ENCODE peak calls at places on chromosomes 11 and 22, in four cellular contexts. One of them, this sample, is unnamed.
A peak's percentile ranks its signal among the peaks of the same experiment; 100 is the strongest.

GRCh38 chr22:35274154-35274871 is 17.0 kb downstream of the HMGXB4 start:
- DNase-seq in choroid plexus epithelial cell: no peak
- DNase-seq in GM12864: no peak
- DNase-seq in K562: no peak
- DNase-seq in this sample: no peak

GRCh38 chr11:827146-827860 is 416 bp upstream of the CRACR2B start:
- DNase-seq in K562: peak; percentile 62
- DNase-seq in choroid plexus epithelial cell: no peak
- DNase-seq in GM12864: no peak
- DNase-seq in this sample: no peak

GRCh38 chr11:60988658-60989057 is 17.2 kb downstream of the CD6 start:
- DNase-seq in choroid plexus epithelial cell: no peak
- DNase-seq in GM12864: no peak
- DNase-seq in K562: no peak
- DNase-seq in this sample: no peak

GRCh38 chr11:110710520-110711381 is 1.5 kb downstream of the ARHGAP20 start:
- DNase-seq in choroid plexus epithelial cell: peak; percentile 63
- DNase-seq in GM12864: no peak
- DNase-seq in K562: no peak
- DNase-seq in this sample: peak; percentile 26

GRCh38 chr11:45929486-45930030 is 7.1 kb downstream of the LARGE2 start:
- DNase-seq in GM12864: no peak
- DNase-seq in choroid plexus epithelial cell: no peak
- DNase-seq in K562: no peak
- DNase-seq in this sample: no peak

GRCh38 chr22:49258107-49259010 is 569.3 kb downstream of the BRD1 start:
- DNase-seq in K562: no peak
- DNase-seq in choroid plexus epithelial cell: no peak
- DNase-seq in GM12864: no peak
- DNase-seq in this sample: no peak

GRCh38 chr11:16239130-16240105 is 116.9 kb downstream of the SOX6 start:
- DNase-seq in GM12864: no peak
- DNase-seq in K562: no peak
- DNase-seq in choroid plexus epithelial cell: no peak
- DNase-seq in this sample: no peak

GRCh38 chr11:28400236-28401100 is 292.3 kb downstream of the METTL15 start:
- DNase-seq in choroid plexus epithelial cell: peak; percentile 65
- DNase-seq in GM12864: no peak
- DNase-seq in K562: no peak
- DNase-seq in this sample: peak; percentile 34

GRCh38 chr11:44005956-44006355 is 41.8 kb upstream of the ACCSL start:
- DNase-seq in GM12864: no peak
- DNase-seq in choroid plexus epithelial cell: no peak
- DNase-seq in K562: no peak
- DNase-seq in this sample: no peak

GRCh38 chr22:45510376-45511232 is 7.9 kb downstream of the FBLN1 start:
- DNase-seq in GM12864: no peak
- DNase-seq in K562: no peak
- DNase-seq in choroid plexus epithelial cell: no peak
- DNase-seq in this sample: no peak

GRCh38 chr22:49973018-49973965 is 12.7 kb downstream of the PIM3 start:
- DNase-seq in choroid plexus epithelial cell: no peak
- DNase-seq in K562: no peak
- DNase-seq in GM12864: no peak
- DNase-seq in this sample: no peak

GRCh38 chr11:93133710-93134109 is 64.1 kb downstream of the SLC36A4 start:
- DNase-seq in K562: no peak
- DNase-seq in choroid plexus epithelial cell: peak; percentile 88
- DNase-seq in GM12864: no peak
- DNase-seq in this sample: peak; percentile 69

GRCh38 chr11:123682976-123683375 is 28.6 kb upstream of the SCN3B start:
- DNase-seq in K562: no peak
- DNase-seq in choroid plexus epithelial cell: no peak
- DNase-seq in GM12864: no peak
- DNase-seq in this sample: no peak

GRCh38 chr11:120747801-120748484 is 236.4 kb downstream of the GRIK4 start:
- DNase-seq in choroid plexus epithelial cell: no peak
- DNase-seq in GM12864: no peak
- DNase-seq in K562: no peak
- DNase-seq in this sample: no peak

GRCh38 chr11:103927535-103927934 is 108.9 kb upstream of the DDI1 start:
- DNase-seq in GM12864: peak; percentile 30
- DNase-seq in K562: no peak
- DNase-seq in choroid plexus epithelial cell: peak; percentile 77
- DNase-seq in this sample: peak; percentile 36

GRCh38 chr22:42869463-42869862 is 12.4 kb upstream of the ARFGAP3 start:
- DNase-seq in K562: no peak
- DNase-seq in GM12864: no peak
- DNase-seq in choroid plexus epithelial cell: no peak
- DNase-seq in this sample: no peak

GRCh38 chr22:41840216-41840615 is 7.3 kb downstream of the SREBF2 start:
- DNase-seq in K562: no peak
- DNase-seq in GM12864: no peak
- DNase-seq in choroid plexus epithelial cell: no peak
- DNase-seq in this sample: no peak

GRCh38 chr22:44129614-44129976 is 51.1 kb upstream of the PARVG start:
- DNase-seq in K562: peak; percentile 11
- DNase-seq in GM12864: no peak
- DNase-seq in choroid plexus epithelial cell: peak; percentile 22
- DNase-seq in this sample: peak; percentile 32

GRCh38 chr11:114176321-114176720 is 116.8 kb downstream of the ZBTB16 start:
- DNase-seq in K562: no peak
- DNase-seq in GM12864: no peak
- DNase-seq in choroid plexus epithelial cell: no peak
- DNase-seq in this sample: no peak

GRCh38 chr11:123517559-123518364 is 87.7 kb downstream of the GRAMD1B start:
- DNase-seq in GM12864: no peak
- DNase-seq in choroid plexus epithelial cell: no peak
- DNase-seq in K562: no peak
- DNase-seq in this sample: no peak

GRCh38 chr11:132658004-132658403 is 874.3 kb downstream of the OPCML start:
- DNase-seq in GM12864: no peak
- DNase-seq in K562: no peak
- DNase-seq in choroid plexus epithelial cell: no peak
- DNase-seq in this sample: no peak

GRCh38 chr11:129283141-129283540 is 91.0 kb upstream of the ARHGAP32 start:
- DNase-seq in K562: no peak
- DNase-seq in choroid plexus epithelial cell: no peak
- DNase-seq in GM12864: no peak
- DNase-seq in this sample: no peak

GRCh38 chr22:33756508-33756949 is 163.7 kb downstream of the LARGE1 start:
- DNase-seq in K562: no peak
- DNase-seq in GM12864: no peak
- DNase-seq in choroid plexus epithelial cell: no peak
- DNase-seq in this sample: no peak

GRCh38 chr11:60905551-60906113 is 753 bp downstream of the PRPF19 start:
- DNase-seq in GM12864: no peak
- DNase-seq in K562: peak; percentile 42
- DNase-seq in choroid plexus epithelial cell: peak; percentile 17
- DNase-seq in this sample: peak; percentile 52

GRCh38 chr11:45872513-45873356 is 12.7 kb upstream of the MAPK8IP1 start:
- DNase-seq in GM12864: no peak
- DNase-seq in choroid plexus epithelial cell: peak; percentile 89
- DNase-seq in K562: peak; percentile 76
- DNase-seq in this sample: peak; percentile 89

GRCh38 chr11:63553759-63554158 is 9.4 kb downstream of the PLAAT2 start:
- DNase-seq in K562: no peak
- DNase-seq in GM12864: peak; percentile 64
- DNase-seq in choroid plexus epithelial cell: peak; percentile 50
- DNase-seq in this sample: no peak

GRCh38 chr11:64849600-64850356 is 5.3 kb upstream of the CDC42BPG start:
- DNase-seq in choroid plexus epithelial cell: no peak
- DNase-seq in GM12864: no peak
- DNase-seq in K562: no peak
- DNase-seq in this sample: no peak
- TF ChIP-seq CTCF in choroid plexus epithelial cell: no peak
- TF ChIP-seq CTCF in GM12864: no peak
- TF ChIP-seq CTCF in K562: no peak
- TF ChIP-seq CTCF in this sample: peak; percentile 5

GRCh38 chr11:102320679-102321078 is 3.4 kb downstream of the BIRC3 start:
- DNase-seq in choroid plexus epithelial cell: peak; percentile 38
- DNase-seq in K562: no peak
- DNase-seq in GM12864: no peak
- DNase-seq in this sample: no peak
- H3K4me3 ChIP-seq in choroid plexus epithelial cell: no peak overlapping the region
- H3K4me3 ChIP-seq in K562: no peak overlapping the region
- H3K4me3 ChIP-seq in GM12864: peak overlapping the region; percentile 79
- H3K4me3 ChIP-seq in this sample: no peak overlapping the region

DNA sequence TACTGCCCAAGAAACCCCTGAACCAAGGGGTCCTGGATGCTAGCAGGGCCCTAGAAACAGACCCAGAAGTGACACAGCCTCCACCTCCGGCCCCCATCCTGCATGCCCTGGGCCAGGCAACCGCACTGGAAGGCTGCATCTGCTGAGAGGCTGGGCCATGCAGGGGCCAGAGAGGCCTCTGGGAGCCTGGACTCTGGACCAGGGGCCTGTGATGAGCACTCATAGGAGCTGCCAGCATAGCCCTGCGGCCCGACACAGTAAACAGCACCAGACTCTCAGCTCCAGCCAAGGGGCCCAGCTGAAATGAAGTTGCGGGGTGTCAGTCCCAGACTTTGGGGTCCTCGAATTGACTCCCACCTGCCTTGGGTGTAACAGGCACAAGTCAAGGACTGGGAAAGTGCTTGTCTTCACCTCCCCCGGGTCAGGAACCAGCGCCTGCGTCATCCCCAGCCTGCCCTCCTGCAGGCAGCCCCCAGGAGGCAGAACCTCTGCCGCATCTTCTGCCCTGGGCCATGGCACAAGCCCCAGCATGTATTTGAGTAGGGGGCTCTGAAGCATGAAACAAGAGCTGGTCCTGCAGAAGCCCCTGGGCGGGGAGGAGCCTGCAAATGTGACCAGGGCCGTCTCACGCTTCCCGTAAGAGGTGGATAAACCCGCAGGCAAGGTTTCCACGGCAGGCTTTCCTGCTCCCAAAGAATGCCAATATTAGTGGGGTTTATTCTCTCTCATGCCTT is 25.2 kb upstream of the CCND1 start:
- DNase-seq in choroid plexus epithelial cell: no peak
- DNase-seq in K562: no peak
- DNase-seq in GM12864: no peak
- DNase-seq in this sample: no peak
- TF ChIP-seq CTCF in choroid plexus epithelial cell: no peak
- TF ChIP-seq CTCF in K562: no peak
- TF ChIP-seq CTCF in GM12864: no peak
- TF ChIP-seq CTCF in this sample: no peak

DNA sequence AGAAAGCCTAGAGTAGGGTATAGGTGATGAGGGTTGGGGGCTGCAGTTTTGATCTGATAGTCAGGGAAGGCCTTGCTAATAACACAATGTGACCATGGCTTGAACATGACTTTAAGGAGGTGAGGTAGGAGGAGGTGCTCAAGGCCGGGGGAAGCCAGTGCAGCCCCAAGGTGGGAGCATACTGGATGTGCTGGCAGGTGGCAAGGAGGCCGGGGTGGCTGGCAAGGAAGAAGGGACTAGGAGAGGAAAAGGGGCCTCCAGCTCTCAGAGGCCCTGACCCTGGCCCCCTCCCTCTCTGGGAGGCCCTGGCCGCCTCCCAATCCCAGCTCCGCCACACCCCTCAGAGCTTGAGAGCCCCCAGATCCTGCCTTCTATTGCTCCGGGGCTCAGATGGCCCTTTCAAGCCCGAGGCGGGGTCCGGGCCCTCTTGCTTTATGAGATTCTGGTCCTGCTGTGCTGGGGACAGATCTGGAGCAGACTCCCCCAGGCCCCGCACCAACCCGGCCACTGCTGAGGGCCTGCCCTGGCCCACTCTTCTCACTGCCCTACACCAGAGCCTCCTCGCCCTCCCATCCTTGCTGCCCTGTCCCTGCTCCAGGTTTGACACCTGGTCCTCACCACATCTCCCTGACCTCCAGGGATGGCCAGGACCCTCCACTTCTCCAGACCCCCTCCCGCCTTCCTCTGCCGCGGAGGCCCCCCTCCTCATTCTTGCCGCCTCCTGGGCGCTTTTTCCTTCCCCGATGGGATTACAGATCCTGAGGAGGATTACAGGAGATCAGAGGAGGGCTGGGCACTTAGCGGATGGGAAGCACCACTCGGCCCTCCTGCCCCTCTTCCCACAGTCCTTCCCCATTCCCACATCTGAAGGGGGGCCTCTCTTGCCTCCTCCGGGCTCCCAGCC is 1.8 kb downstream of the PITPNM1 start:
- DNase-seq in GM12864: no peak
- DNase-seq in choroid plexus epithelial cell: no peak
- DNase-seq in K562: no peak
- DNase-seq in this sample: no peak
- H3K4me3 ChIP-seq in GM12864: peak overlapping the region; percentile 76
- H3K4me3 ChIP-seq in choroid plexus epithelial cell: peak overlapping the region; percentile 78
- H3K4me3 ChIP-seq in K562: peak overlapping the region; percentile 73
- H3K4me3 ChIP-seq in this sample: peak overlapping the region; percentile 55

DNA sequence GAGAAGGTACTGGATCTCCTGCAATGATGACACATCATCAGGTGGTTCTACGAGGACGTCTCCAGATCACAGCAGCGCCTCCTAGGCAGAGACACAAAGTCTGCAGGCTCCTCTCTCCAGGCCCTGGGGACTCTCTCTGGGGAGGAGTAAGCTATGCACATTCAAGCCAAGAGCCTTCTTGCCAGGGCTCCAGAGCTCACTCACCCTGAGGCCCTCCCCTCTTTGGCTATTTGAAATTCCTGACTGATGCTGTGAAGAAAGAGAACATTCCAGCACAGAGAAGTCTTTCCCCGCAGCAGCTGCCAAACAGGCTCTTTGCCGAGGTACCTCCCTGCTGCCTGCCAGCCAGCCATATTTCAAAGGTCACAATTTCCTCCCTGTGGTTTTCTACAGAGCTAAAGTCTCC is 204.9 kb downstream of the CSNK2A3 start:
- DNase-seq in choroid plexus epithelial cell: peak; percentile 87
- DNase-seq in K562: peak; percentile 15
- DNase-seq in GM12864: no peak
- DNase-seq in this sample: peak; percentile 79
- TF ChIP-seq CTCF in choroid plexus epithelial cell: peak; percentile 51
- TF ChIP-seq CTCF in K562: peak; percentile 47
- TF ChIP-seq CTCF in GM12864: peak; percentile 35
- TF ChIP-seq CTCF in this sample: peak; percentile 29

This sample was measured in astrocyte of the spinal cord.